ENCODE peak calls at places on chromosomes 7 and 10, in four cellular contexts. L, X, O and K are unnamed samples.

GRCh38 chr10:68212721-68213352 is 19.1 kb downstream of the ATOH7 start:
- DNase-seq in L (peak; percentile 8), X (no peak), O (no peak), K (peak; percentile 19)

GRCh38 chr7:2017483-2017891 is 215.3 kb downstream of the MAD1L1 start:
- DNase-seq in L (no peak), X (no peak), O (no peak), K (no peak)

GRCh38 chr7:70641882-70642281 is 490.1 kb upstream of the GALNT17 start:
- DNase-seq in L (no peak), X (no peak), O (no peak), K (no peak)

GRCh38 chr10:19629559-19629958 is 186.7 kb upstream of the PLXDC2 start:
- DNase-seq in L (peak; percentile 17), X (peak; percentile 85), O (no peak), K (no peak)

GRCh38 chr7:102150266-102150665 is 136.4 kb upstream of the SH2B2 start:
- DNase-seq in L (no peak), X (no peak), O (no peak), K (no peak)

GRCh38 chr7:78970440-78970916 is 483.0 kb downstream of the MAGI2 start:
- DNase-seq in L (no peak), X (peak; percentile 65), O (no peak), K (no peak)

GRCh38 chr10:62373995-62374861 is at the start of gene ZNF365:
- DNase-seq in L (peak; percentile 67), X (peak; percentile 84), O (no peak), K (peak; percentile 60)

GRCh38 chr7:117061751-117062150 is 108.5 kb downstream of the ST7 start:
- DNase-seq in L (no peak), X (no peak), O (no peak), K (no peak)

GRCh38 chr7:127793582-127793981 is 141.6 kb downstream of the SND1 start:
- DNase-seq in L (no peak), X (no peak), O (no peak), K (no peak)

GRCh38 chr7:82417898-82418297 is 25.7 kb downstream of the CACNA2D1 start:
- DNase-seq in L (no peak), X (no peak), O (no peak), K (no peak)

GRCh38 chr10:97796651-97797050 is 24.9 kb upstream of the SFRP5 start:
- DNase-seq in L (no peak), X (no peak), O (no peak), K (no peak)

GRCh38 chr10:122636953-122637352 is 62.7 kb downstream of the C10orf120 start:
- DNase-seq in L (peak; percentile 53), X (no peak), O (no peak), K (no peak)

GRCh38 chr10:85916192-85916747 is 450.3 kb downstream of the GRID1 start:
- DNase-seq in L (peak; percentile 6), X (no peak), O (no peak), K (no peak)

GRCh38 chr10:21727452-21728168 is 193.6 kb downstream of the MLLT10 start:
- DNase-seq in L (no peak), X (no peak), O (no peak), K (peak; percentile 81)

GRCh38 chr10:46033602-46034011 is 3.2 kb upstream of the NCOA4 start:
- DNase-seq in L (peak; percentile 40), X (no peak), O (no peak), K (no peak)

GRCh38 chr7:8564296-8564695 is 130.9 kb downstream of the NXPH1 start:
- DNase-seq in L (no peak), X (no peak), O (no peak), K (no peak)

GRCh38 chr7:16554518-16555236 is 28.1 kb downstream of the LRRC72 start:
- DNase-seq in L (peak; percentile 26), X (no peak), O (no peak), K (no peak)

GRCh38 chr7:21214656-21215055 is 213.2 kb upstream of the SP4 start:
- DNase-seq in L (no peak), X (no peak), O (no peak), K (no peak)

GRCh38 chr7:22824760-22825159 is 2.1 kb upstream of the TOMM7 start:
- DNase-seq in L (no peak), X (no peak), O (no peak), K (no peak)

GRCh38 chr7:1952169-1952760 is 280.5 kb downstream of the MAD1L1 start:
- DNase-seq in L (no peak), X (no peak), O (no peak), K (no peak)

DNA sequence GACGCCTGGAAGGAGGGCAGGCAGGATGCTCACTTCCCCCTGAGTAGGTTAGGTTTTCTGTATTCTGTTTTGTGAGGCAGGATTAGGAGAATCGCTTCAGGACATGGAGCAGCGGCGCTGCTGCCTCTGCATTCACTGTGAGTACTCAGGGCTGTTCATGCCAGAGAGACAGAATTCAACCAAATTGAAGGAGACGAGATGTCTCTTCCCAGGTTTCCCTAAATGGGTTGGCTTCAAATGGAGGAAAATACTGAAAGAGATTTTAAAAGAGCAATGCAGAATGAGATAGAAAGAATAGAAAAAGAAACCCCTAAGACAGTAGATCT is 21.9 kb upstream of the CNPY1 start:
- DNase-seq in L (no peak), X (no peak), O (no peak), K (no peak)
- H3K4me1 ChIP-seq in L (no peaks in the 10 kb centered on the region), X (no peaks in the 10 kb centered on the region), O (no peaks in the 10 kb centered on the region), K (no peaks in the 10 kb centered on the region)

DNA sequence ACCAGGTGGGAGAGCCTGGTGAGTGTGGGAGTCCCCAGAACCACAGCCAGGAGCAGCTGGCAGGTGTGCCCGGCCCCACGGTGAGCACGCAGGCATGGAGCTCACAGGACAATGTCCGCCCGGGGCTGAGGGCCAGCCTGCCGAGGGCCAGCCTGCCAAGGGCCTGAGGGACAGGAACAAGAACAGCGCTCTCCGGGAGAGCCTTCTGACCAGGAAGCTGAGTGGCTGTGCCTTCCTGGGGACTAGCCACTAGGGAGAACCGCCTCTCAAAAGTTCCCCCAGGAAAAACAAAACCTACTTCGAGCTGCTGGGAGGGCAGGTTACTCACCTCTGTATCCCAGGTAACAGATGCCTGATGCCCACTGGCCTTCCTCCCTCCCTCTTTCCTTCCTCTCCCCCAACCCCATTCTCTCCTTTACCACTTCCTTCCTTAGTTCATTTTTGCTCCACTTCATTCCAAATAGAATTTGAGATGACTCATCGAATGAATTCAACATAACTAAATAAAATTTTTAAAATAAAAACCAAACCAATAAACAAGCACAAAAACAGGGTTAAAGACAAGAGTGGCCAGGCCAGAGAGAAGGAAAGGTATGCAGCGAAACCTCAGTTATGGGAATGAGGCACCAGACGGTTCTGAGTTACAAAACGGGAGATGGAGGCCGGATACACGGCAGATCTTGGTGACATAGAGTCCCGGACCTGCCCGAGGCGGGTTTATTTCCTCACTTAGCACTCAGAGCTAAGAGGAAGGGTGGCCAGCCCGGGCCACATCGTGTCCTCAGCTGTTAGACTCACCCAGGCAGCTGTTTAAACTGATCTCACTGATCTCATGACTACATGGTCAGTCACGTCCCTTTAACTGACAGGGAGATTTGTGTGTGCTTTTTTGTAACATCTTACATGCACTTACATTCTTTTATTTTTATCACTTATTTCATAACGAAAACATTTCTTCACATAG is 128.5 kb downstream of the TNS3 start:
- DNase-seq in L (no peak), X (no peak), O (peak; percentile 22), K (no peak)
- H3K4me1 ChIP-seq in L (no peaks in the 10 kb centered on the region), X (peaks cover 19% of the 10 kb centered on the region), O (no peaks in the 10 kb centered on the region), K (no peaks in the 10 kb centered on the region)

GRCh38 chr10:47307381-47307780 is 7.4 kb downstream of the GDF10 start:
- DNase-seq in L (no peak), X (no peak), O (no peak), K (no peak)
- H3K4me1 ChIP-seq in L (no peaks in the 10 kb centered on the region), X (no peaks in the 10 kb centered on the region), O (no peaks in the 10 kb centered on the region), K (no peaks in the 10 kb centered on the region)

DNA sequence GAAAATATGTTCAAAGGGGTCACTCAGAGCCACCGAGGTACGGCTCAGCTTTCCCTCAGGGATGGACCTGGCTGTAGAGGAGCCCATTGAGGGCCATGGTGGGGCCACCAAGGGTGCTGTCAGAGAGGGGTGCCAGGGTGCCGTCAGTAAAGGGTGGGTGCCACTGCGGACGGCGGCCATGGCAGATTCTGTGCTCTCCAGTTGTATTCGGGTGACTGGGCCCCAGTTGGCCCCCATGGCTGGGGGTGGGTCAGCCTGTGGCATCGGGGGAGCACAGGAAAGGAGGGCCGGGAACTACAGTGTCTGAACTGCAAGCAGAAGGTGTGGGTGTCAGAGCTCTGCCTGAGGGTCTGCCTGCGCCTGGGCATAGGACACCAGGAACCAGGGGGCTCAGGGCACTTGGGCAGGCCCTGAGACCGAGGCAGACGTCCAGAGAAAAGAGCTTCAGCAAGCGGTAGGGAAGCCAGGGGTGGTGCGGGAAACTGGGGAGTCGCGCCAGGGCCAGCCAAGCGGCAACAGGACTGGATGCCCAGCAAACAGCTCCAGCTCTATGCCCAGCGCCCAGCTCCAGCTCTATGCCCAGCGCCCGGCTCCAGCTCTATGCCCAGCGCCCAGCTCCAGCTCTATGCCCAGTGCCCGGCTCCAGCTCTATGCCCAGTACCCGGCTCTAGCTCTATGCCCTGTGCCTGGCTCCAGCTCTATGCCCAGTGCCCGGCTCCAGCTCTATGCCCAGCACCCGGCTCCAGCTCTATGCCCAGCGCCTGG is 502.3 kb upstream of the FOXK1 start:
- DNase-seq in L (no peak), X (no peak), O (no peak), K (no peak)
- H3K4me1 ChIP-seq in L (no peaks in the 10 kb centered on the region), X (no peaks in the 10 kb centered on the region), O (no peaks in the 10 kb centered on the region), K (no peaks in the 10 kb centered on the region)

DNA sequence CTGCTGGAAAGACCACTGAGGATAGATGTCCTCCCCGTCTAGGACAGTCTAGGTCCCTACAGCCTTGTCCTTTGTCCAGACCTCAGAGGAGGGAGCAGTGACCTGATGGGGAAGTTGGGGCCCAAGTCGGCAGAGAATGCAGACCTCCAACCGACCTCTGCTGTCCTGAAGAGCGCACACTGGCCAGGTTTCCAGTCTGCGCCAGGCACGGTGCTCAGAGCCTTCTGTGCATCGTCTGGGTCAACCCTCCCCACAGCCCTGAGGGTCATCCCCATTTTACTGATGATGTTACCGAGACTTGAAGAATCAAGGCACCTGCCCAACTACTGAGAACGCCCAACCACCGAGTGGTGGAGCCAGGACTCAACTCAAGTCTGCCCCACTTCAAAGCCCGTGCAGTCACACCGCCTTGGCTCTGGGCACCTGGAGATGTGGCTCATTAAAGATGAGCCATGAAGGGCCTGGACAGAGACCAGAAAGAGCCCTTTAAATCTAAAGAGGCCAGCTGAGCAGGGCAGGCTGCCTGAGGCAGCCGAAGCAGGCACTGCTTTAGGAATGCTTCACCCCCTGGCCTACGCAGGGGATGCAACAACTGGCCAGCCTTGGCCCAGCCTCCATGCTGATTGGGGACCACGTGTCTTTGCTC is 4.4 kb downstream of the ITPRIP start:
- DNase-seq in L (no peak), X (no peak), O (no peak), K (no peak)
- H3K4me1 ChIP-seq in L (peaks cover 65% of the 10 kb centered on the region), X (peaks cover 59% of the 10 kb centered on the region), O (peaks cover 36% of the 10 kb centered on the region), K (peaks cover 37% of the 10 kb centered on the region)

GRCh38 chr10:79407811-79408795 is 37.3 kb downstream of the ZCCHC24 start:
- DNase-seq in L (no peak), X (no peak), O (no peak), K (no peak)
- H3K4me1 ChIP-seq in L (peaks cover 51% of the 10 kb centered on the region), X (peaks cover 30% of the 10 kb centered on the region), O (peaks cover 51% of the 10 kb centered on the region), K (no peaks in the 10 kb centered on the region)

GRCh38 chr7:151366872-151367207 is 25.2 kb downstream of the NUB1 start:
- DNase-seq in L (no peak), X (no peak), O (no peak), K (no peak)

GRCh38 chr7:151363182-151363581 is 21.6 kb downstream of the NUB1 start:
- DNase-seq in L (no peak), X (no peak), O (no peak), K (no peak)

GRCh38 chr7:151367304-151367703 is 25.7 kb downstream of the NUB1 start:
- DNase-seq in L (no peak), X (no peak), O (no peak), K (no peak)

GRCh38 chr7:151368136-151368571 is 26.5 kb downstream of the NUB1 start:
- DNase-seq in L (peak; percentile 90), X (peak; percentile 88), O (peak; percentile 75), K (peak; percentile 69)

GRCh38 chr7:151366141-151366871 is 24.7 kb downstream of the NUB1 start:
- DNase-seq in L (no peak), X (no peak), O (no peak), K (no peak)
- H3K4me1 ChIP-seq in L (peaks cover 6% of the 10 kb centered on the region), X (no peaks in the 10 kb centered on the region), O (no peaks in the 10 kb centered on the region), K (no peaks in the 10 kb centered on the region)